ENCODE peak calls at places on chromosome 6, in eight cellular contexts. One of them, this sample, is unnamed.

GRCh38 chr6:13470240-13471140 is 16.9 kb downstream of the GFOD1 start:
- DNase-seq in lower leg skin: no peak
- DNase-seq in body of pancreas: no peak
- DNase-seq in HFF-Myc: no peak
- DNase-seq in cardiac fibroblast: no peak
- DNase-seq in adrenal gland: no peak
- DNase-seq in testis: no peak
- DNase-seq in fibroblast of pulmonary artery: no peak
- DNase-seq in this sample: no peak

GRCh38 chr6:34249469-34250370 is 914 bp upstream of the SMIM29 start:
- DNase-seq in lower leg skin: no peak
- DNase-seq in adrenal gland: no peak
- DNase-seq in body of pancreas: no peak
- DNase-seq in fibroblast of pulmonary artery: no peak
- DNase-seq in testis: no peak
- DNase-seq in cardiac fibroblast: no peak
- DNase-seq in HFF-Myc: no peak
- DNase-seq in this sample: no peak

GRCh38 chr6:164419099-164419498 is 890.3 kb downstream of the C6orf118 start:
- DNase-seq in body of pancreas: no peak
- DNase-seq in HFF-Myc: no peak
- DNase-seq in testis: no peak
- DNase-seq in cardiac fibroblast: no peak
- DNase-seq in lower leg skin: no peak
- DNase-seq in fibroblast of pulmonary artery: no peak
- DNase-seq in adrenal gland: no peak
- DNase-seq in this sample: no peak

GRCh38 chr6:11011787-11012234 is 32.3 kb downstream of the ELOVL2 start:
- DNase-seq in body of pancreas: peak; percentile 69
- DNase-seq in lower leg skin: no peak
- DNase-seq in HFF-Myc: no peak
- DNase-seq in adrenal gland: no peak
- DNase-seq in testis: peak; percentile 50
- DNase-seq in fibroblast of pulmonary artery: peak; percentile 68
- DNase-seq in cardiac fibroblast: no peak
- DNase-seq in this sample: no peak

GRCh38 chr6:52389626-52390360 is 27.8 kb downstream of the PAQR8 start:
- DNase-seq in lower leg skin: no peak
- DNase-seq in fibroblast of pulmonary artery: peak; percentile 44
- DNase-seq in cardiac fibroblast: peak; percentile 31
- DNase-seq in testis: peak; percentile 30
- DNase-seq in body of pancreas: peak; percentile 84
- DNase-seq in HFF-Myc: no peak
- DNase-seq in adrenal gland: peak; percentile 61
- DNase-seq in this sample: peak; percentile 59

GRCh38 chr6:912871-913663 is 220.1 kb upstream of the EXOC2 start:
- DNase-seq in lower leg skin: no peak
- DNase-seq in body of pancreas: peak; percentile 69
- DNase-seq in fibroblast of pulmonary artery: no peak
- DNase-seq in adrenal gland: no peak
- DNase-seq in cardiac fibroblast: no peak
- DNase-seq in testis: peak; percentile 59
- DNase-seq in HFF-Myc: no peak
- DNase-seq in this sample: no peak

GRCh38 chr6:143323729-143324465 is 126.6 kb downstream of the ADAT2 start:
- DNase-seq in testis: no peak
- DNase-seq in cardiac fibroblast: no peak
- DNase-seq in HFF-Myc: no peak
- DNase-seq in fibroblast of pulmonary artery: no peak
- DNase-seq in body of pancreas: no peak
- DNase-seq in lower leg skin: no peak
- DNase-seq in adrenal gland: no peak
- DNase-seq in this sample: no peak

GRCh38 chr6:69090132-69090531 is 455.1 kb downstream of the ADGRB3 start:
- DNase-seq in HFF-Myc: no peak
- DNase-seq in adrenal gland: no peak
- DNase-seq in testis: no peak
- DNase-seq in body of pancreas: no peak
- DNase-seq in cardiac fibroblast: peak; percentile 96
- DNase-seq in lower leg skin: no peak
- DNase-seq in fibroblast of pulmonary artery: peak; percentile 89
- DNase-seq in this sample: peak; percentile 74

GRCh38 chr6:87669051-87669450 is 33.0 kb downstream of the AKIRIN2 start:
- DNase-seq in lower leg skin: no peak
- DNase-seq in testis: no peak
- DNase-seq in body of pancreas: no peak
- DNase-seq in cardiac fibroblast: no peak
- DNase-seq in HFF-Myc: no peak
- DNase-seq in adrenal gland: no peak
- DNase-seq in fibroblast of pulmonary artery: no peak
- DNase-seq in this sample: no peak

GRCh38 chr6:19668710-19669109 is 168.5 kb upstream of the ID4 start:
- DNase-seq in HFF-Myc: no peak
- DNase-seq in fibroblast of pulmonary artery: peak; percentile 35
- DNase-seq in cardiac fibroblast: no peak
- DNase-seq in lower leg skin: no peak
- DNase-seq in testis: no peak
- DNase-seq in body of pancreas: no peak
- DNase-seq in adrenal gland: no peak
- DNase-seq in this sample: no peak

GRCh38 chr6:11206576-11206975 is 25.9 kb downstream of the NEDD9 start:
- DNase-seq in fibroblast of pulmonary artery: no peak
- DNase-seq in cardiac fibroblast: peak; percentile 53
- DNase-seq in body of pancreas: no peak
- DNase-seq in adrenal gland: no peak
- DNase-seq in lower leg skin: no peak
- DNase-seq in HFF-Myc: no peak
- DNase-seq in testis: no peak
- DNase-seq in this sample: no peak

GRCh38 chr6:166671434-166672061 is 44.5 kb upstream of the RPS6KA2 start:
- DNase-seq in adrenal gland: peak; percentile 78
- DNase-seq in testis: no peak
- DNase-seq in cardiac fibroblast: no peak
- DNase-seq in HFF-Myc: no peak
- DNase-seq in fibroblast of pulmonary artery: peak; percentile 16
- DNase-seq in lower leg skin: no peak
- DNase-seq in body of pancreas: peak; percentile 37
- DNase-seq in this sample: no peak

GRCh38 chr6:166672146-166672545 is 45.1 kb upstream of the RPS6KA2 start:
- DNase-seq in adrenal gland: no peak
- DNase-seq in testis: no peak
- DNase-seq in cardiac fibroblast: no peak
- DNase-seq in fibroblast of pulmonary artery: no peak
- DNase-seq in body of pancreas: no peak
- DNase-seq in lower leg skin: no peak
- DNase-seq in HFF-Myc: no peak
- DNase-seq in this sample: no peak

GRCh38 chr6:166670013-166670412 is 43.0 kb upstream of the RPS6KA2 start:
- DNase-seq in HFF-Myc: no peak
- DNase-seq in lower leg skin: no peak
- DNase-seq in body of pancreas: no peak
- DNase-seq in fibroblast of pulmonary artery: no peak
- DNase-seq in cardiac fibroblast: no peak
- DNase-seq in adrenal gland: no peak
- DNase-seq in testis: no peak
- DNase-seq in this sample: no peak

GRCh38 chr6:166672624-166673165 is 45.6 kb upstream of the RPS6KA2 start:
- DNase-seq in cardiac fibroblast: no peak
- DNase-seq in fibroblast of pulmonary artery: no peak
- DNase-seq in HFF-Myc: no peak
- DNase-seq in adrenal gland: no peak
- DNase-seq in body of pancreas: no peak
- DNase-seq in testis: no peak
- DNase-seq in lower leg skin: no peak
- DNase-seq in this sample: no peak

GRCh38 chr6:166670894-166671293 is 43.8 kb upstream of the RPS6KA2 start:
- DNase-seq in HFF-Myc: no peak
- DNase-seq in adrenal gland: no peak
- DNase-seq in cardiac fibroblast: no peak
- DNase-seq in fibroblast of pulmonary artery: no peak
- DNase-seq in testis: no peak
- DNase-seq in lower leg skin: no peak
- DNase-seq in body of pancreas: no peak
- DNase-seq in this sample: no peak
- H3K4me3 ChIP-seq in HFF-Myc: no peak overlapping the region
- H3K4me3 ChIP-seq in adrenal gland: no peak overlapping the region
- H3K4me3 ChIP-seq in cardiac fibroblast: no peak overlapping the region
- H3K4me3 ChIP-seq in fibroblast of pulmonary artery: no peak overlapping the region
- H3K4me3 ChIP-seq in testis: no peak overlapping the region
- H3K4me3 ChIP-seq in lower leg skin: no peak overlapping the region
- H3K4me3 ChIP-seq in body of pancreas: no peak overlapping the region
- H3K4me3 ChIP-seq in this sample: no peak overlapping the region

GRCh38 chr6:158628542-158628941 is 16.0 kb downstream of the DYNLT1 start:
- DNase-seq in adrenal gland: no peak
- DNase-seq in cardiac fibroblast: no peak
- DNase-seq in HFF-Myc: no peak
- DNase-seq in testis: no peak
- DNase-seq in body of pancreas: no peak
- DNase-seq in fibroblast of pulmonary artery: no peak
- DNase-seq in lower leg skin: peak; percentile 62
- DNase-seq in this sample: no peak

GRCh38 chr6:158630944-158631616 is 13.5 kb downstream of the DYNLT1 start:
- DNase-seq in lower leg skin: peak; percentile 90
- DNase-seq in HFF-Myc: no peak
- DNase-seq in adrenal gland: no peak
- DNase-seq in testis: peak; percentile 81
- DNase-seq in fibroblast of pulmonary artery: peak; percentile 77
- DNase-seq in cardiac fibroblast: peak; percentile 61
- DNase-seq in body of pancreas: no peak
- DNase-seq in this sample: no peak

GRCh38 chr6:158627940-158628211 is 16.7 kb downstream of the DYNLT1 start:
- DNase-seq in adrenal gland: no peak
- DNase-seq in lower leg skin: no peak
- DNase-seq in fibroblast of pulmonary artery: no peak
- DNase-seq in cardiac fibroblast: no peak
- DNase-seq in body of pancreas: no peak
- DNase-seq in HFF-Myc: no peak
- DNase-seq in testis: no peak
- DNase-seq in this sample: no peak

GRCh38 chr6:158627168-158627939 is 17.2 kb downstream of the DYNLT1 start:
- DNase-seq in cardiac fibroblast: no peak
- DNase-seq in fibroblast of pulmonary artery: no peak
- DNase-seq in HFF-Myc: no peak
- DNase-seq in testis: no peak
- DNase-seq in lower leg skin: peak; percentile 70
- DNase-seq in body of pancreas: no peak
- DNase-seq in adrenal gland: no peak
- DNase-seq in this sample: no peak

GRCh38 chr6:158629376-158630221 is 14.9 kb downstream of the DYNLT1 start:
- DNase-seq in fibroblast of pulmonary artery: no peak
- DNase-seq in HFF-Myc: no peak
- DNase-seq in testis: no peak
- DNase-seq in cardiac fibroblast: no peak
- DNase-seq in adrenal gland: peak; percentile 59
- DNase-seq in body of pancreas: peak; percentile 65
- DNase-seq in lower leg skin: peak; percentile 60
- DNase-seq in this sample: no peak
- TF ChIP-seq CTCF in fibroblast of pulmonary artery: no peak
- TF ChIP-seq CTCF in HFF-Myc: no peak
- TF ChIP-seq CTCF in testis: no peak
- TF ChIP-seq CTCF in cardiac fibroblast: no peak
- TF ChIP-seq CTCF in adrenal gland: peak; percentile 42
- TF ChIP-seq CTCF in body of pancreas: no peak
- TF ChIP-seq CTCF in lower leg skin: no peak
- TF ChIP-seq CTCF in this sample: peak; percentile 34

DNA sequence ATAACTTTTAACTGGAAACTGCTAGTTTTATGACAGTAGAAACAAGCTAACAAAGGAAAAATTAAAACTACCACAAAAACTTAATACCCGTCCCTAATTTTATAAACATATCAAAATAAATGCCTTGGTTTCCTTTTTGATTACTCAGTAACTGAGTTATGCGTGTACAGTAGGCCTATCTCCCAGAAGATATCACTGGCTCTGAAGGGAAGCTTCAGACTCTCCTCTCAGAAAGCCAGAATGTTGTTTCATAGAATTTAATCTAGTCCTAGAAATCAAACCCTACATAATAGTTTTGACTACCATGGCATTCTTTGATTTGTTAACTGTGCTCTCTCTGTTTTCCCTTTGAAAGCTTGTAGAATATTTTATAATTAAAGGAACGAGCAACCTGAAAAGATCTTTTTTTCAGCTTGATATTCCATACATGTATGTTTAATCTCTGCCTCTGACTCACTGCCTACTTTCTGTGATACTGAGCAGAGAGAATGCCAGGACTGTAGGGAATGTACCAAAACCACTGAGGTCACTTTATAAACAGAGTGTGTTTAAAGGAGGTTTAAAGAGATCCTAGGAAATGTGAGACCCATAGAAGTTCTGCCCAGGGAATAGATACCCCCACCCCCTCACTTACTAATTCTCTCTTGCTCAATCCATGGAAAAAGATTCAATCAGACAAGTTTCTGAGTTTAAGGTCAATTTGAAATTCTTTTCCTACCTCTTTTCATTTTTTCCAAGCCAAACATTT is 311.5 kb downstream of the HDGFL1 start:
- DNase-seq in lower leg skin: no peak
- DNase-seq in fibroblast of pulmonary artery: peak; percentile 94
- DNase-seq in adrenal gland: no peak
- DNase-seq in HFF-Myc: peak; percentile 75
- DNase-seq in body of pancreas: no peak
- DNase-seq in testis: no peak
- DNase-seq in cardiac fibroblast: peak; percentile 95
- DNase-seq in this sample: peak; percentile 97
- H3K4me3 ChIP-seq in lower leg skin: no peak overlapping the region
- H3K4me3 ChIP-seq in fibroblast of pulmonary artery: no peak overlapping the region
- H3K4me3 ChIP-seq in adrenal gland: no peak overlapping the region
- H3K4me3 ChIP-seq in HFF-Myc: no peak overlapping the region
- H3K4me3 ChIP-seq in body of pancreas: no peak overlapping the region
- H3K4me3 ChIP-seq in testis: no peak overlapping the region
- H3K4me3 ChIP-seq in cardiac fibroblast: no peak overlapping the region
- H3K4me3 ChIP-seq in this sample: no peak overlapping the region

GRCh38 chr6:30714263-30714662 is 2.8 kb downstream of the MDC1 start:
- DNase-seq in cardiac fibroblast: no peak
- DNase-seq in body of pancreas: no peak
- DNase-seq in lower leg skin: no peak
- DNase-seq in adrenal gland: no peak
- DNase-seq in testis: no peak
- DNase-seq in HFF-Myc: no peak
- DNase-seq in fibroblast of pulmonary artery: no peak
- DNase-seq in this sample: no peak
- TF ChIP-seq CTCF in cardiac fibroblast: no peak
- TF ChIP-seq CTCF in body of pancreas: no peak
- TF ChIP-seq CTCF in lower leg skin: no peak
- TF ChIP-seq CTCF in adrenal gland: no peak
- TF ChIP-seq CTCF in testis: no peak
- TF ChIP-seq CTCF in HFF-Myc: no peak
- TF ChIP-seq CTCF in fibroblast of pulmonary artery: no peak
- TF ChIP-seq CTCF in this sample: no peak

DNA sequence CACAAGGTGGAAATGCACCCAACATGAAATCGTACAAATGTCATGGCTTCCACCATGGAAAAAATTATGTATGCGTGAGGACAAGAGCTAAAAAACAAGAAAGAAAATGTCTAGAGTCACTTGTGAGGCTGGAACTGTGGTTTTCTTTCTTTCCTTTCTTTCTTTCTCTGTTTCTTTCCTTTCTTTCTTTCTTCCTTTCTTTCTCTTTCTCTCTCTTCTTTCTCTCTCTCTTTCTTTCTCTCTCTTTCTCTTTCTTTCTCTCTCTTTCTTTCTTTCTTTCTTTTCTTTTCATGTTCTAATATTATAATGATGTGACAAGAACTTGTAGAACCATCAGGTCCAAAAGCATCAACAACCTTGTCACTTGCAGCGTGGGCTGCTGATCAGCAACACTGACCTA is 28.4 kb downstream of the ZNF311 start:
- DNase-seq in body of pancreas: no peak
- DNase-seq in lower leg skin: no peak
- DNase-seq in testis: no peak
- DNase-seq in HFF-Myc: no peak
- DNase-seq in fibroblast of pulmonary artery: no peak
- DNase-seq in adrenal gland: no peak
- DNase-seq in cardiac fibroblast: no peak
- DNase-seq in this sample: no peak
- H3K4me3 ChIP-seq in body of pancreas: no peak overlapping the region
- H3K4me3 ChIP-seq in lower leg skin: no peak overlapping the region
- H3K4me3 ChIP-seq in testis: no peak overlapping the region
- H3K4me3 ChIP-seq in HFF-Myc: no peak overlapping the region
- H3K4me3 ChIP-seq in fibroblast of pulmonary artery: no peak overlapping the region
- H3K4me3 ChIP-seq in adrenal gland: no peak overlapping the region
- H3K4me3 ChIP-seq in cardiac fibroblast: no peak overlapping the region
- H3K4me3 ChIP-seq in this sample: no peak overlapping the region

This sample was measured in epithelial cell of proximal tubule.